ENCODE peak calls at places on chromosome 2, in four cellular contexts. E, I, L and Y are unnamed samples.
A peak's percentile ranks its signal among the peaks of the same experiment; 100 is the strongest.

GRCh38 chr2:229815342-229815741 is 101.0 kb upstream of the DNER start:
- DNase-seq in I (no peak), E (no peak), L (no peak), Y (no peak)

GRCh38 chr2:239378918-239379640 is 21.7 kb downstream of the HDAC4 start:
- DNase-seq in E (no peak), I (peak; percentile 12), L (no peak), Y (peak; percentile 24)

GRCh38 chr2:105324732-105325131 is 4.8 kb downstream of the TGFBRAP1 start:
- DNase-seq in E (no peak), L (no peak), I (no peak), Y (peak; percentile 53)

GRCh38 chr2:85318222-85319182 is 9.3 kb downstream of the TGOLN2 start:
- DNase-seq in I (no peak), E (no peak), L (no peak), Y (no peak)

GRCh38 chr2:17373736-17374135 is 144.5 kb downstream of the RAD51AP2 start:
- DNase-seq in L (no peak), I (no peak), E (no peak), Y (no peak)

GRCh38 chr2:218028189-218028495 is 25.3 kb upstream of the TNS1 start:
- DNase-seq in I (no peak), L (no peak), E (no peak), Y (no peak)

GRCh38 chr2:30691948-30692828 is 115.1 kb downstream of the CAPN13 start:
- DNase-seq in L (no peak), I (no peak), E (no peak), Y (no peak)

GRCh38 chr2:96100893-96101304 is 15.5 kb downstream of the ADRA2B start:
- DNase-seq in E (no peak), L (no peak), I (no peak), Y (no peak)

GRCh38 chr2:62785810-62786593 is 80.5 kb downstream of the EHBP1 start:
- DNase-seq in E (no peak), L (no peak), I (no peak), Y (no peak)

GRCh38 chr2:19474128-19474527 is 115.7 kb upstream of the OSR1 start:
- DNase-seq in L (no peak), E (peak; percentile 8), I (no peak), Y (no peak)